ENCODE peak calls at places on chromosome 10, in six cellular contexts. One of them, this sample, is unnamed.

GRCh38 chr10:26725837-26726727 is 28.6 kb downstream of the PDSS1 start:
- DNase-seq in heart right ventricle: peak
- DNase-seq in brain microvascular endothelial cell: no peak
- DNase-seq in tibial nerve: no peak
- DNase-seq in skeletal muscle cell: peak
- DNase-seq in left ventricle myocardium inferior: peak
- DNase-seq in this sample: no peak

GRCh38 chr10:92241158-92241500 is 49.7 kb downstream of the CPEB3 start:
- DNase-seq in heart right ventricle: peak
- DNase-seq in brain microvascular endothelial cell: no peak
- DNase-seq in tibial nerve: no peak
- DNase-seq in skeletal muscle cell: no peak
- DNase-seq in left ventricle myocardium inferior: no peak
- DNase-seq in this sample: no peak

GRCh38 chr10:102926842-102927241 is 8.7 kb downstream of the CNNM2 start:
- DNase-seq in heart right ventricle: no peak
- DNase-seq in brain microvascular endothelial cell: no peak
- DNase-seq in tibial nerve: no peak
- DNase-seq in skeletal muscle cell: no peak
- DNase-seq in left ventricle myocardium inferior: no peak
- DNase-seq in this sample: no peak

GRCh38 chr10:91880310-91880709 is 29.0 kb downstream of the FGFBP3 start:
- DNase-seq in heart right ventricle: no peak
- DNase-seq in brain microvascular endothelial cell: no peak
- DNase-seq in tibial nerve: no peak
- DNase-seq in skeletal muscle cell: no peak
- DNase-seq in left ventricle myocardium inferior: no peak
- DNase-seq in this sample: no peak

GRCh38 chr10:32795598-32796183 is 162.3 kb downstream of the ITGB1 start:
- DNase-seq in heart right ventricle: peak
- DNase-seq in brain microvascular endothelial cell: no peak
- DNase-seq in tibial nerve: no peak
- DNase-seq in skeletal muscle cell: no peak
- DNase-seq in left ventricle myocardium inferior: no peak
- DNase-seq in this sample: no peak

GRCh38 chr10:67114945-67115344 is 189.1 kb downstream of the LRRTM3 start:
- DNase-seq in heart right ventricle: no peak
- DNase-seq in brain microvascular endothelial cell: no peak
- DNase-seq in tibial nerve: no peak
- DNase-seq in skeletal muscle cell: no peak
- DNase-seq in left ventricle myocardium inferior: no peak
- DNase-seq in this sample: no peak

GRCh38 chr10:58439632-58440364 is 54.6 kb downstream of the TFAM start:
- DNase-seq in heart right ventricle: no peak
- DNase-seq in brain microvascular endothelial cell: no peak
- DNase-seq in tibial nerve: no peak
- DNase-seq in skeletal muscle cell: no peak
- DNase-seq in left ventricle myocardium inferior: no peak
- DNase-seq in this sample: no peak

GRCh38 chr10:113480828-113481502 is 71.9 kb upstream of the HABP2 start:
- DNase-seq in heart right ventricle: no peak
- DNase-seq in brain microvascular endothelial cell: no peak
- DNase-seq in tibial nerve: no peak
- DNase-seq in skeletal muscle cell: no peak
- DNase-seq in left ventricle myocardium inferior: no peak
- DNase-seq in this sample: no peak

GRCh38 chr10:126921974-126922525 is 16.8 kb downstream of the DOCK1 start:
- DNase-seq in heart right ventricle: no peak
- DNase-seq in brain microvascular endothelial cell: peak
- DNase-seq in tibial nerve: no peak
- DNase-seq in skeletal muscle cell: peak
- DNase-seq in left ventricle myocardium inferior: no peak
- DNase-seq in this sample: peak

GRCh38 chr10:99775850-99776249 is 6.6 kb upstream of the ABCC2 start:
- DNase-seq in heart right ventricle: no peak
- DNase-seq in brain microvascular endothelial cell: peak
- DNase-seq in tibial nerve: no peak
- DNase-seq in skeletal muscle cell: peak
- DNase-seq in left ventricle myocardium inferior: no peak
- DNase-seq in this sample: peak

GRCh38 chr10:82692458-82692857 is 817.5 kb downstream of the NRG3 start:
- DNase-seq in heart right ventricle: no peak
- DNase-seq in brain microvascular endothelial cell: no peak
- DNase-seq in tibial nerve: no peak
- DNase-seq in skeletal muscle cell: no peak
- DNase-seq in left ventricle myocardium inferior: no peak
- DNase-seq in this sample: no peak

GRCh38 chr10:47137311-47137851 is 162.6 kb upstream of the GDF10 start:
- DNase-seq in heart right ventricle: no peak
- DNase-seq in brain microvascular endothelial cell: peak
- DNase-seq in tibial nerve: no peak
- DNase-seq in skeletal muscle cell: peak
- DNase-seq in left ventricle myocardium inferior: no peak
- DNase-seq in this sample: peak

GRCh38 chr10:88117227-88117626 is 253.8 kb downstream of the PTEN start:
- DNase-seq in heart right ventricle: no peak
- DNase-seq in brain microvascular endothelial cell: no peak
- DNase-seq in tibial nerve: no peak
- DNase-seq in skeletal muscle cell: no peak
- DNase-seq in left ventricle myocardium inferior: no peak
- DNase-seq in this sample: no peak

GRCh38 chr10:107340345-107340744 is 175.8 kb upstream of the SORCS1 start:
- DNase-seq in heart right ventricle: no peak
- DNase-seq in brain microvascular endothelial cell: no peak
- DNase-seq in tibial nerve: no peak
- DNase-seq in skeletal muscle cell: no peak
- DNase-seq in left ventricle myocardium inferior: no peak
- DNase-seq in this sample: no peak

GRCh38 chr10:67629461-67629971 is 66.5 kb downstream of the CTNNA3 start:
- DNase-seq in heart right ventricle: no peak
- DNase-seq in brain microvascular endothelial cell: peak
- DNase-seq in tibial nerve: no peak
- DNase-seq in skeletal muscle cell: no peak
- DNase-seq in left ventricle myocardium inferior: no peak
- DNase-seq in this sample: no peak

GRCh38 chr10:24215193-24215592 is 6.3 kb downstream of the KIAA1217 start:
- DNase-seq in heart right ventricle: peak
- DNase-seq in brain microvascular endothelial cell: no peak
- DNase-seq in tibial nerve: no peak
- DNase-seq in skeletal muscle cell: no peak
- DNase-seq in left ventricle myocardium inferior: no peak
- DNase-seq in this sample: no peak

GRCh38 chr10:96025566-96025965 is 17.8 kb upstream of the CCNJ start:
- DNase-seq in heart right ventricle: no peak
- DNase-seq in brain microvascular endothelial cell: peak
- DNase-seq in tibial nerve: no peak
- DNase-seq in skeletal muscle cell: no peak
- DNase-seq in left ventricle myocardium inferior: no peak
- DNase-seq in this sample: no peak

GRCh38 chr10:118499186-118499585 is 96.3 kb downstream of the PRLHR start:
- DNase-seq in heart right ventricle: no peak
- DNase-seq in brain microvascular endothelial cell: no peak
- DNase-seq in tibial nerve: no peak
- DNase-seq in skeletal muscle cell: no peak
- DNase-seq in left ventricle myocardium inferior: no peak
- DNase-seq in this sample: no peak

GRCh38 chr10:79063661-79064490 is 4.9 kb upstream of the ZMIZ1 start:
- DNase-seq in heart right ventricle: no peak
- DNase-seq in brain microvascular endothelial cell: no peak
- DNase-seq in tibial nerve: no peak
- DNase-seq in skeletal muscle cell: no peak
- DNase-seq in left ventricle myocardium inferior: peak
- DNase-seq in this sample: no peak

GRCh38 chr10:29200280-29200679 is 88.6 kb upstream of the LYZL1 start:
- DNase-seq in heart right ventricle: no peak
- DNase-seq in brain microvascular endothelial cell: no peak
- DNase-seq in tibial nerve: no peak
- DNase-seq in skeletal muscle cell: no peak
- DNase-seq in left ventricle myocardium inferior: no peak
- DNase-seq in this sample: no peak
- H3K4me3 ChIP-seq in heart right ventricle: no peak
- H3K4me3 ChIP-seq in brain microvascular endothelial cell: no peak
- H3K4me3 ChIP-seq in tibial nerve: no peak
- H3K4me3 ChIP-seq in skeletal muscle cell: no peak
- H3K4me3 ChIP-seq in left ventricle myocardium inferior: no peak
- H3K4me3 ChIP-seq in this sample: no peak

DNA sequence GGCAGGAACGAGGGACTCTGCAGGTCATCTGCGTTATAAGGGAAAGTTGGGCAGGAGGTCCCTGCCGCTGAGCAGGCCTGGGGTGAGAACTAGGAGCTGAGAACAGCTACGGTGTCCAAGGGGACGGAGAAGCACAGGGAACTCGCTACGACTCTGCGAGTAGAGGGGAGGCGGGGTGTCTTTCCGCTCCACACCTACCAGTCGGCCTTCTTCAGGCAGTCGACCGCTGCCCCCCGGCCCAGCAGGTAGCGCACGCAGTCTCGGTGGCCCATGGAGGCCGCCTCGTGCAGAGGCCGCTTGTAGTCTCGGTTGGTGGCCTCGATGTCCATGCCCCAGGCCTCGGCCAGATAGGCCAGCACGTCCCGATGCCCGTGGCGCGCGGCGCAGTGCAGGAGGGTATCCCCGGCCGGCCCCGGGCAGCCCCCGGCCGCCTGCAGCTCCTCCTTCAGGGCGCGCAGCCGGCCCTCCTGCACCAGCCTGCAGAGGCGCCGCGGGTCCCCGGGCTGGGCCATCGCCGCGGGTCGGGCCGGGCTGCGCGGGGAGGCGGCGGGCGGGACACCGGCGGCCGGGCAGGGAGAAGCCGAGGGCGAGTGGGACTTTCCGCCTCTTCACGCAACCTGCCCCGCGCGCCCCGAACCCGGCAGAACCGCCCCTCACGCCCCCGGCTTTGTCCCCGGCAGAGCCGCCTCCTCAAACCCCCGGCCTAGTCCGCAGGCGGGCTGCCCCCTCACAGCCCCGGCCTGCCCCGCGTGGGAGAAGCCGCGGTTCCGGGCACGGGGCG is 660 bp downstream of the ANKRD16 start:
- DNase-seq in heart right ventricle: no peak
- DNase-seq in brain microvascular endothelial cell: no peak
- DNase-seq in tibial nerve: no peak
- DNase-seq in skeletal muscle cell: no peak
- DNase-seq in left ventricle myocardium inferior: peak
- DNase-seq in this sample: no peak
- H3K4me3 ChIP-seq in heart right ventricle: peak
- H3K4me3 ChIP-seq in brain microvascular endothelial cell: peak
- H3K4me3 ChIP-seq in tibial nerve: peak
- H3K4me3 ChIP-seq in skeletal muscle cell: peak
- H3K4me3 ChIP-seq in left ventricle myocardium inferior: peak
- H3K4me3 ChIP-seq in this sample: peak

GRCh38 chr10:86409183-86409582 is 42.6 kb upstream of the GRID1 start:
- DNase-seq in heart right ventricle: no peak
- DNase-seq in brain microvascular endothelial cell: no peak
- DNase-seq in tibial nerve: no peak
- DNase-seq in skeletal muscle cell: no peak
- DNase-seq in left ventricle myocardium inferior: no peak
- DNase-seq in this sample: no peak

GRCh38 chr10:86411852-86412550 is 45.4 kb upstream of the GRID1 start:
- DNase-seq in heart right ventricle: no peak
- DNase-seq in brain microvascular endothelial cell: no peak
- DNase-seq in tibial nerve: no peak
- DNase-seq in skeletal muscle cell: no peak
- DNase-seq in left ventricle myocardium inferior: no peak
- DNase-seq in this sample: no peak

GRCh38 chr10:86413046-86413728 is 46.6 kb upstream of the GRID1 start:
- DNase-seq in heart right ventricle: no peak
- DNase-seq in brain microvascular endothelial cell: peak
- DNase-seq in tibial nerve: no peak
- DNase-seq in skeletal muscle cell: no peak
- DNase-seq in left ventricle myocardium inferior: no peak
- DNase-seq in this sample: no peak

GRCh38 chr10:86410542-86411124 is 44.0 kb upstream of the GRID1 start:
- DNase-seq in heart right ventricle: no peak
- DNase-seq in brain microvascular endothelial cell: peak
- DNase-seq in tibial nerve: no peak
- DNase-seq in skeletal muscle cell: no peak
- DNase-seq in left ventricle myocardium inferior: no peak
- DNase-seq in this sample: peak

DNA sequence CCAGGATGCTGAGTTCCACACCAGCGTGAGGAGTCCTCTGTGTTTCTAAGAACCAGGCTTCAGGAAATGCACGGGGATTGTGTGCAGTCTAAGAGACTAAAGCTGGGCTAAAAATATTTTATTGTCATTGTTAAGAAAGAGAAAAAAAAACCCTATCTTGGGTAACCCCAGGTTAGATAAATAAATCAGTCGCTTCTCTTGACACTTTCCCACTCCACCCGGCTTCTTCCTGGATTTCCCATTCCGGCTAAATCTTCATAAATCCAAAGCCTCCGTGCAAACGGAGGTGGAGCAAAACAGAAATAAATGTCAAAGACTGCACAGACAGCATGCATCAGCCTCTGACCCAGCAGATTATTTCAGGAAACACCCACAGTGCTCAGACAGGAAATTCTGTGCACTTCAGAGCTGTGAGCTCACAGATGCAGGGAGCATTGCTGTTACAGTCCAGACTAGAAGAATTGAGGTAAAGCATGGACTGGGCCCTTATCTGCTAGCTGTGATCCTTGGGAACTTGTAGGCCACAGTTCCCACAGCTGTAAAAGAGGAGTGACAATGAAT is 44.8 kb upstream of the GRID1 start:
- DNase-seq in heart right ventricle: peak
- DNase-seq in brain microvascular endothelial cell: peak
- DNase-seq in tibial nerve: no peak
- DNase-seq in skeletal muscle cell: peak
- DNase-seq in left ventricle myocardium inferior: no peak
- DNase-seq in this sample: peak
- H3K4me3 ChIP-seq in heart right ventricle: no peak
- H3K4me3 ChIP-seq in brain microvascular endothelial cell: no peak
- H3K4me3 ChIP-seq in tibial nerve: no peak
- H3K4me3 ChIP-seq in skeletal muscle cell: no peak
- H3K4me3 ChIP-seq in left ventricle myocardium inferior: no peak
- H3K4me3 ChIP-seq in this sample: no peak

GRCh38 chr10:101229275-101230184 is at the start of gene LBX1:
- DNase-seq in heart right ventricle: no peak
- DNase-seq in brain microvascular endothelial cell: no peak
- DNase-seq in tibial nerve: no peak
- DNase-seq in skeletal muscle cell: no peak
- DNase-seq in left ventricle myocardium inferior: no peak
- DNase-seq in this sample: no peak
- H3K4me3 ChIP-seq in heart right ventricle: peak
- H3K4me3 ChIP-seq in brain microvascular endothelial cell: no peak
- H3K4me3 ChIP-seq in tibial nerve: no peak
- H3K4me3 ChIP-seq in skeletal muscle cell: no peak
- H3K4me3 ChIP-seq in left ventricle myocardium inferior: peak
- H3K4me3 ChIP-seq in this sample: no peak